ENCODE peak calls at places on chromosome 11, in nine cellular contexts. I is B cell, Z is HEK293T, K is M059J, H is fibroblast of the aortic adventitia, N is GM06990, L is aorta, Y is RPMI7951, J is GDM1. S is an unnamed sample.

GRCh38 chr11:27795955-27796861 is 96.0 kb upstream of the BDNF start:
- DNase-seq in I (no peak), Z (peak), K (peak), H (no peak), N (no peak), L (no peak), Y (no peak), J (no peak), S (no peak)

GRCh38 chr11:118820412-118821357 is 29.7 kb upstream of the DDX6 start:
- DNase-seq in I (peak), Z (no peak), K (peak), H (peak), N (peak), L (peak), Y (no peak), J (no peak), S (no peak)

GRCh38 chr11:69442807-69443137 is 38.7 kb upstream of the LINC01488 start:
- DNase-seq in I (no peak), Z (no peak), K (peak), H (peak), N (no peak), L (peak), Y (peak), J (no peak), S (no peak)

GRCh38 chr11:130131957-130132850 is 27.4 kb upstream of the ST14 start:
- DNase-seq in I (peak), Z (peak), K (peak), H (peak), N (no peak), L (no peak), Y (peak), J (peak), S (peak)

GRCh38 chr11:125301301-125301700 is 136.8 kb downstream of the PKNOX2 start:
- DNase-seq in I (no peak), Z (no peak), K (no peak), H (peak), N (no peak), L (no peak), Y (no peak), J (no peak), S (no peak)

GRCh38 chr11:67541198-67541597 is 18.0 kb upstream of the CABP2 start:
- DNase-seq in I (peak), Z (no peak), K (no peak), H (no peak), N (no peak), L (no peak), Y (no peak), J (no peak), S (no peak)

GRCh38 chr11:77046060-77046501 is 11.9 kb downstream of the B3GNT6 start:
- DNase-seq in I (peak), Z (peak), K (peak), H (no peak), N (peak), L (no peak), Y (no peak), J (no peak), S (peak)

GRCh38 chr11:116814502-116814901 is 8.6 kb downstream of the APOA4 start:
- DNase-seq in I (no peak), Z (no peak), K (no peak), H (no peak), N (no peak), L (no peak), Y (no peak), J (no peak), S (no peak)

GRCh38 chr11:120523196-120523595 is 11.6 kb downstream of the GRIK4 start:
- DNase-seq in I (no peak), Z (no peak), K (no peak), H (no peak), N (no peak), L (no peak), Y (no peak), J (no peak), S (no peak)

GRCh38 chr11:93031386-93031785 is 61.9 kb downstream of the MTNR1B start:
- DNase-seq in I (no peak), Z (no peak), K (peak), H (no peak), N (no peak), L (no peak), Y (peak), J (no peak), S (no peak)

GRCh38 chr11:17906436-17906835 is 106.4 kb downstream of the SERGEF start:
- DNase-seq in I (no peak), Z (peak), K (no peak), H (no peak), N (no peak), L (no peak), Y (no peak), J (no peak), S (no peak)

GRCh38 chr11:123382555-123383074 is 47.5 kb upstream of the GRAMD1B start:
- DNase-seq in I (no peak), Z (no peak), K (no peak), H (no peak), N (peak), L (no peak), Y (no peak), J (no peak), S (no peak)

GRCh38 chr11:116648229-116649174 is 124.3 kb downstream of the BUD13 start:
- DNase-seq in I (no peak), Z (no peak), K (no peak), H (no peak), N (no peak), L (no peak), Y (no peak), J (no peak), S (no peak)